ENCODE peak calls at places on chromosomes 3 and 15, in five cellular contexts. One of them, this sample, is unnamed.

GRCh38 chr3:15157441-15157840 is 48.6 kb upstream of the CAPN7 start:
- DNase-seq in K562: no peak
- DNase-seq in neural progenitor cell: no peak
- DNase-seq in mesendoderm: no peak
- DNase-seq in mesenchymal stem cell: no peak
- DNase-seq in this sample: no peak

GRCh38 chr3:135199137-135199536 is 404.1 kb downstream of the EPHB1 start:
- DNase-seq in mesendoderm: no peak
- DNase-seq in K562: no peak
- DNase-seq in mesenchymal stem cell: no peak
- DNase-seq in neural progenitor cell: no peak
- DNase-seq in this sample: no peak

GRCh38 chr3:194089357-194090177 is 46.4 kb upstream of the HES1 start:
- DNase-seq in neural progenitor cell: peak; percentile 49
- DNase-seq in mesendoderm: peak; percentile 99
- DNase-seq in mesenchymal stem cell: peak; percentile 99
- DNase-seq in K562: peak; percentile 82
- DNase-seq in this sample: peak; percentile 98

GRCh38 chr15:37788767-37789391 is 145.6 kb upstream of the TMCO5A start:
- DNase-seq in K562: no peak
- DNase-seq in mesendoderm: no peak
- DNase-seq in neural progenitor cell: no peak
- DNase-seq in mesenchymal stem cell: no peak
- DNase-seq in this sample: no peak

GRCh38 chr3:49534581-49535495 is 19.4 kb upstream of the BSN start:
- DNase-seq in K562: no peak
- DNase-seq in neural progenitor cell: peak; percentile 94
- DNase-seq in mesenchymal stem cell: no peak
- DNase-seq in mesendoderm: peak; percentile 80
- DNase-seq in this sample: no peak

GRCh38 chr3:129549006-129549800 is 6.2 kb downstream of the H1-8 start:
- DNase-seq in mesendoderm: peak; percentile 59
- DNase-seq in K562: no peak
- DNase-seq in mesenchymal stem cell: peak; percentile 61
- DNase-seq in neural progenitor cell: no peak
- DNase-seq in this sample: peak; percentile 62

GRCh38 chr3:33394403-33395054 is 45.7 kb downstream of the UBP1 start:
- DNase-seq in mesenchymal stem cell: peak; percentile 19
- DNase-seq in mesendoderm: no peak
- DNase-seq in K562: no peak
- DNase-seq in neural progenitor cell: no peak
- DNase-seq in this sample: no peak

GRCh38 chr3:15295506-15295905 is 36.9 kb downstream of the SH3BP5 start:
- DNase-seq in mesendoderm: no peak
- DNase-seq in K562: no peak
- DNase-seq in neural progenitor cell: no peak
- DNase-seq in mesenchymal stem cell: peak; percentile 40
- DNase-seq in this sample: no peak

GRCh38 chr15:74213858-74214284 is 11.3 kb upstream of the STRA6 start:
- DNase-seq in K562: peak; percentile 43
- DNase-seq in mesenchymal stem cell: no peak
- DNase-seq in mesendoderm: peak; percentile 80
- DNase-seq in neural progenitor cell: peak; percentile 84
- DNase-seq in this sample: no peak

GRCh38 chr3:10753964-10754363 is 62.1 kb upstream of the SLC6A11 start:
- DNase-seq in neural progenitor cell: peak; percentile 85
- DNase-seq in mesenchymal stem cell: peak; percentile 28
- DNase-seq in K562: peak; percentile 68
- DNase-seq in mesendoderm: peak; percentile 76
- DNase-seq in this sample: no peak

GRCh38 chr3:186239321-186239720 is 122.7 kb downstream of the DGKG start:
- DNase-seq in neural progenitor cell: peak; percentile 76
- DNase-seq in K562: no peak
- DNase-seq in mesenchymal stem cell: peak; percentile 29
- DNase-seq in mesendoderm: peak; percentile 87
- DNase-seq in this sample: no peak

GRCh38 chr15:31309893-31310606 is 16.6 kb upstream of the KLF13 start:
- DNase-seq in mesendoderm: no peak
- DNase-seq in mesenchymal stem cell: no peak
- DNase-seq in K562: no peak
- DNase-seq in neural progenitor cell: no peak
- DNase-seq in this sample: no peak

GRCh38 chr3:56976666-56977560 is 83.6 kb upstream of the SPATA12 start:
- DNase-seq in mesendoderm: peak; percentile 48
- DNase-seq in neural progenitor cell: no peak
- DNase-seq in mesenchymal stem cell: peak; percentile 61
- DNase-seq in K562: no peak
- DNase-seq in this sample: no peak

GRCh38 chr3:151319613-151320012 is 3.0 kb upstream of the GPR87 start:
- DNase-seq in K562: no peak
- DNase-seq in mesendoderm: no peak
- DNase-seq in mesenchymal stem cell: no peak
- DNase-seq in neural progenitor cell: no peak
- DNase-seq in this sample: no peak

GRCh38 chr3:172709776-172710708 is 825 bp downstream of the NCEH1 start:
- DNase-seq in mesendoderm: peak; percentile 75
- DNase-seq in mesenchymal stem cell: peak; percentile 69
- DNase-seq in neural progenitor cell: peak; percentile 52
- DNase-seq in K562: peak; percentile 16
- DNase-seq in this sample: peak; percentile 38

GRCh38 chr3:62109534-62109933 is 263.8 kb downstream of the FEZF2 start:
- DNase-seq in K562: no peak
- DNase-seq in neural progenitor cell: no peak
- DNase-seq in mesendoderm: peak; percentile 80
- DNase-seq in mesenchymal stem cell: peak; percentile 91
- DNase-seq in this sample: peak; percentile 14

GRCh38 chr3:197613187-197613586 is 57.4 kb upstream of the BDH1 start:
- DNase-seq in mesenchymal stem cell: no peak
- DNase-seq in K562: no peak
- DNase-seq in neural progenitor cell: no peak
- DNase-seq in mesendoderm: no peak
- DNase-seq in this sample: no peak

GRCh38 chr3:42683875-42684593 is 1.3 kb upstream of the KLHL40 start:
- DNase-seq in mesenchymal stem cell: peak; percentile 95
- DNase-seq in mesendoderm: peak; percentile 78
- DNase-seq in K562: peak; percentile 96
- DNase-seq in neural progenitor cell: no peak
- DNase-seq in this sample: peak; percentile 56

GRCh38 chr3:66082679-66083078 is 44.0 kb upstream of the MAGI1 start:
- DNase-seq in mesendoderm: no peak
- DNase-seq in neural progenitor cell: no peak
- DNase-seq in K562: no peak
- DNase-seq in mesenchymal stem cell: no peak
- DNase-seq in this sample: no peak

GRCh38 chr15:49900036-49900435 is 219.0 kb downstream of the ATP8B4 start:
- DNase-seq in mesendoderm: no peak
- DNase-seq in neural progenitor cell: no peak
- DNase-seq in K562: no peak
- DNase-seq in mesenchymal stem cell: peak; percentile 56
- DNase-seq in this sample: no peak

GRCh38 chr15:62403164-62403809 is 238.2 kb upstream of the C2CD4B start:
- DNase-seq in neural progenitor cell: no peak
- DNase-seq in K562: no peak
- DNase-seq in mesendoderm: no peak
- DNase-seq in mesenchymal stem cell: peak; percentile 78
- DNase-seq in this sample: no peak

GRCh38 chr15:64623347-64624024 is 151.9 kb downstream of the RBPMS2 start:
- DNase-seq in mesendoderm: no peak
- DNase-seq in mesenchymal stem cell: no peak
- DNase-seq in neural progenitor cell: no peak
- DNase-seq in K562: no peak
- DNase-seq in this sample: no peak

GRCh38 chr15:51625236-51625635 is 2.7 kb upstream of the DMXL2 start:
- DNase-seq in K562: no peak
- DNase-seq in mesendoderm: no peak
- DNase-seq in mesenchymal stem cell: no peak
- DNase-seq in neural progenitor cell: no peak
- DNase-seq in this sample: no peak

GRCh38 chr15:48384616-48385015 is 53.4 kb downstream of the DUT start:
- DNase-seq in mesenchymal stem cell: no peak
- DNase-seq in mesendoderm: no peak
- DNase-seq in K562: no peak
- DNase-seq in neural progenitor cell: no peak
- DNase-seq in this sample: no peak

GRCh38 chr15:101027920-101028319 is 108.8 kb downstream of the LRRK1 start:
- DNase-seq in neural progenitor cell: no peak
- DNase-seq in mesenchymal stem cell: no peak
- DNase-seq in mesendoderm: no peak
- DNase-seq in K562: no peak
- DNase-seq in this sample: no peak

GRCh38 chr15:74618841-74619596 is 3.4 kb downstream of the CLK3 start:
- DNase-seq in K562: no peak
- DNase-seq in mesendoderm: no peak
- DNase-seq in mesenchymal stem cell: no peak
- DNase-seq in neural progenitor cell: no peak
- DNase-seq in this sample: no peak

GRCh38 chr15:73760777-73761329 is 7.7 kb upstream of the INSYN1 start:
- DNase-seq in mesenchymal stem cell: no peak
- DNase-seq in K562: no peak
- DNase-seq in mesendoderm: no peak
- DNase-seq in neural progenitor cell: no peak
- DNase-seq in this sample: no peak

GRCh38 chr15:22949074-22949547 is 31.1 kb downstream of the CYFIP1 start:
- DNase-seq in K562: peak; percentile 73
- DNase-seq in mesenchymal stem cell: peak; percentile 72
- DNase-seq in neural progenitor cell: peak; percentile 83
- DNase-seq in mesendoderm: peak; percentile 89
- DNase-seq in this sample: no peak

GRCh38 chr3:4548356-4548755 is 55.2 kb downstream of the ITPR1 start:
- DNase-seq in neural progenitor cell: no peak
- DNase-seq in mesenchymal stem cell: no peak
- DNase-seq in mesendoderm: no peak
- DNase-seq in K562: no peak
- DNase-seq in this sample: no peak

GRCh38 chr15:59996498-59997041 is 7.5 kb upstream of the FOXB1 start:
- DNase-seq in K562: no peak
- DNase-seq in mesenchymal stem cell: no peak
- DNase-seq in mesendoderm: peak; percentile 44
- DNase-seq in neural progenitor cell: no peak
- DNase-seq in this sample: no peak

GRCh38 chr3:87047857-87048256 is 56.9 kb upstream of the VGLL3 start:
- DNase-seq in mesenchymal stem cell: no peak
- DNase-seq in K562: no peak
- DNase-seq in neural progenitor cell: no peak
- DNase-seq in mesendoderm: no peak
- DNase-seq in this sample: no peak

GRCh38 chr3:30689202-30689641 is 82.8 kb downstream of the TGFBR2 start:
- DNase-seq in mesendoderm: no peak
- DNase-seq in mesenchymal stem cell: peak; percentile 68
- DNase-seq in neural progenitor cell: no peak
- DNase-seq in K562: no peak
- DNase-seq in this sample: peak; percentile 78

GRCh38 chr3:30687930-30688570 is 81.6 kb downstream of the TGFBR2 start:
- DNase-seq in neural progenitor cell: no peak
- DNase-seq in mesendoderm: no peak
- DNase-seq in K562: no peak
- DNase-seq in mesenchymal stem cell: no peak
- DNase-seq in this sample: no peak

GRCh38 chr3:30690199-30690598 is 83.8 kb downstream of the TGFBR2 start:
- DNase-seq in mesenchymal stem cell: no peak
- DNase-seq in mesendoderm: no peak
- DNase-seq in neural progenitor cell: no peak
- DNase-seq in K562: no peak
- DNase-seq in this sample: no peak

GRCh38 chr3:30686799-30687198 is 80.4 kb downstream of the TGFBR2 start:
- DNase-seq in mesenchymal stem cell: no peak
- DNase-seq in mesendoderm: no peak
- DNase-seq in K562: no peak
- DNase-seq in neural progenitor cell: no peak
- DNase-seq in this sample: no peak

GRCh38 chr3:30688776-30689175 is 82.4 kb downstream of the TGFBR2 start:
- DNase-seq in mesenchymal stem cell: peak; percentile 72
- DNase-seq in mesendoderm: no peak
- DNase-seq in neural progenitor cell: no peak
- DNase-seq in K562: no peak
- DNase-seq in this sample: peak; percentile 35
- H3K4me2 ChIP-seq in mesenchymal stem cell: no peak overlapping the region
- H3K4me2 ChIP-seq in mesendoderm: no peak overlapping the region
- H3K4me2 ChIP-seq in neural progenitor cell: no peak overlapping the region
- H3K4me2 ChIP-seq in K562: no peak overlapping the region
- H3K4me2 ChIP-seq in this sample: peak overlapping the region; percentile 27

GRCh38 chr3:12545473-12545791 is at the start of gene MKRN2OS:
- DNase-seq in K562: no peak
- DNase-seq in mesenchymal stem cell: peak; percentile 44
- DNase-seq in neural progenitor cell: peak; percentile 67
- DNase-seq in mesendoderm: peak; percentile 87
- DNase-seq in this sample: peak; percentile 81
- H3K4me2 ChIP-seq in K562: no peak within 1 kb of the TSS
- H3K4me2 ChIP-seq in mesenchymal stem cell: peak within 1 kb of the TSS; percentile 13
- H3K4me2 ChIP-seq in neural progenitor cell: peak within 1 kb of the TSS; percentile 1
- H3K4me2 ChIP-seq in mesendoderm: no peak within 1 kb of the TSS
- H3K4me2 ChIP-seq in this sample: peak within 1 kb of the TSS; percentile 82

GRCh38 chr3:187999821-188000220 is 154.1 kb upstream of the LPP start:
- DNase-seq in mesendoderm: no peak
- DNase-seq in neural progenitor cell: no peak
- DNase-seq in mesenchymal stem cell: no peak
- DNase-seq in K562: no peak
- DNase-seq in this sample: no peak
- H3K4me2 ChIP-seq in mesendoderm: no peak overlapping the region
- H3K4me2 ChIP-seq in neural progenitor cell: no peak overlapping the region
- H3K4me2 ChIP-seq in mesenchymal stem cell: no peak overlapping the region
- H3K4me2 ChIP-seq in K562: no peak overlapping the region
- H3K4me2 ChIP-seq in this sample: no peak overlapping the region

GRCh38 chr3:124602986-124603627 is 127.1 kb upstream of the UMPS start:
- DNase-seq in mesenchymal stem cell: no peak
- DNase-seq in K562: no peak
- DNase-seq in neural progenitor cell: no peak
- DNase-seq in mesendoderm: no peak
- DNase-seq in this sample: no peak

GRCh38 chr3:124600765-124601164 is 129.5 kb upstream of the UMPS start:
- DNase-seq in K562: no peak
- DNase-seq in mesenchymal stem cell: no peak
- DNase-seq in mesendoderm: no peak
- DNase-seq in neural progenitor cell: no peak
- DNase-seq in this sample: peak; percentile 29

GRCh38 chr3:124599779-124600693 is 130.2 kb upstream of the UMPS start:
- DNase-seq in K562: no peak
- DNase-seq in mesenchymal stem cell: no peak
- DNase-seq in mesendoderm: no peak
- DNase-seq in neural progenitor cell: no peak
- DNase-seq in this sample: peak; percentile 68

GRCh38 chr3:124599147-124599765 is 131.0 kb upstream of the UMPS start:
- DNase-seq in K562: no peak
- DNase-seq in neural progenitor cell: no peak
- DNase-seq in mesenchymal stem cell: no peak
- DNase-seq in mesendoderm: no peak
- DNase-seq in this sample: no peak

DNA sequence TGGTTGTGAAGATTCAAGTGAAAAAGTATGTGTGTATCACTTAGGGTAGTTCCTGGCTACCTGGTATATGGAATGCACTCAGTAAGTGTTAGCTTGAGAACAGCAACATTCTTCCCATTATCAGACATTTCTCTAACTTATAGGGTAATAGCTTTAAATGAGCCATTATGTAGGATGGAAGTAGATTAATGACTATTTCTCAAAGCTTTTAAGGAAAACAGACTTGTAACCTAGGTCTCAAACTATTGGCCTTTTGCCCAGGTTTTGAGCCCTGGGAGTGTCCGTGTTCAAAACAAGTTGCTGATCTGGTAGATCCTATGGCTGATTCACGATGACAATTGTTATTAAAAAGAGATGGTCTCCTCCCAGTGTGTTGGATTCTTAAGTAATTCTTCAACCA is 129.1 kb upstream of the UMPS start:
- DNase-seq in K562: no peak
- DNase-seq in mesenchymal stem cell: no peak
- DNase-seq in mesendoderm: no peak
- DNase-seq in neural progenitor cell: no peak
- DNase-seq in this sample: peak; percentile 66
- H3K4me2 ChIP-seq in K562: no peak overlapping the region
- H3K4me2 ChIP-seq in mesenchymal stem cell: no peak overlapping the region
- H3K4me2 ChIP-seq in mesendoderm: no peak overlapping the region
- H3K4me2 ChIP-seq in neural progenitor cell: no peak overlapping the region
- H3K4me2 ChIP-seq in this sample: no peak overlapping the region

This sample was measured in PC-9.